ENCODE peak calls at places on chromosomes 3 and 15, in six cellular contexts. I is stimulated activated CD4-positive, alpha-beta T cell treated with anti-CD3 and anti-CD28 coated beads, Interleukin-12 subunit alpha, Interleukin-12 subunit beta, amount 100 ng/mL, for 4 hours; J is NCI-H1092; F is GM23338; H is RWPE2; V is right cardiac atrium. L is an unnamed sample.
A peak's percentile ranks its signal among the peaks of the same experiment; 100 is the strongest.

GRCh38 chr3:67706934-67707333 is 52.5 kb upstream of the SUCLG2 start:
- DNase-seq in H (no peak), I (no peak), J (no peak), F (no peak), V (no peak), L (no peak)

GRCh38 chr15:52284164-52284563 is 11.4 kb downstream of the MYO5C start:
- DNase-seq in H (no peak), V (no peak), J (no peak), F (no peak), I (no peak), L (no peak)

GRCh38 chr3:134317106-134317947 is 56.9 kb downstream of the AMOTL2 start:
- DNase-seq in H (no peak), V (no peak), I (no peak), J (no peak), F (no peak), L (no peak)

GRCh38 chr15:101176625-101177024 is 75.2 kb downstream of the CHSY1 start:
- DNase-seq in H (peak; percentile 52), F (no peak), I (no peak), V (no peak), J (no peak), L (no peak)

GRCh38 chr3:36741285-36741684 is 23.1 kb downstream of the DCLK3 start:
- DNase-seq in H (no peak), I (no peak), V (no peak), J (no peak), F (peak; percentile 48), L (no peak)

GRCh38 chr3:194086251-194087075 is 49.5 kb upstream of the HES1 start:
- DNase-seq in J (no peak), I (no peak), F (peak; percentile 70), V (no peak), H (no peak), L (no peak)

GRCh38 chr3:1172642-1173041 is 79.8 kb downstream of the CNTN6 start:
- DNase-seq in V (no peak), I (no peak), H (no peak), F (no peak), J (no peak), L (no peak)

GRCh38 chr3:125401402-125401801 is 26.3 kb upstream of the ZNF148 start:
- DNase-seq in V (no peak), J (no peak), I (no peak), F (no peak), H (no peak), L (no peak)

GRCh38 chr15:25242957-25243799 is 195.6 kb downstream of the UBE3A start:
- DNase-seq in I (no peak), J (no peak), V (peak; percentile 28), F (no peak), H (peak; percentile 53), L (no peak)

GRCh38 chr3:143775401-143775970 is 72.8 kb downstream of the SLC9A9 start:
- DNase-seq in H (no peak), J (peak; percentile 2), I (no peak), V (no peak), F (peak; percentile 62), L (no peak)

GRCh38 chr3:105495021-105495420 is 128.3 kb downstream of the ALCAM start:
- DNase-seq in V (no peak), H (no peak), F (no peak), J (no peak), I (no peak), L (no peak)

GRCh38 chr15:71581406-71581930 is 228.9 kb upstream of the NR2E3 start:
- DNase-seq in J (no peak), I (no peak), H (no peak), F (no peak), V (no peak), L (no peak)

GRCh38 chr15:33716025-33716424 is 252.3 kb upstream of the CHRM5 start:
- DNase-seq in F (no peak), H (no peak), I (no peak), V (no peak), J (no peak), L (no peak)

GRCh38 chr3:136928240-136928639 is 29.5 kb upstream of the IL20RB start:
- DNase-seq in I (no peak), F (no peak), J (no peak), V (no peak), H (no peak), L (no peak)

GRCh38 chr3:156304406-156304805 is 184.0 kb downstream of the KCNAB1 start:
- DNase-seq in I (no peak), F (no peak), V (no peak), J (no peak), H (no peak), L (no peak)

GRCh38 chr3:154893813-154894212 is 186.3 kb upstream of the MME start:
- DNase-seq in I (no peak), V (no peak), H (no peak), J (no peak), F (no peak), L (no peak)

GRCh38 chr3:107660316-107660976 is 137.7 kb downstream of the BBX start:
- DNase-seq in I (no peak), F (no peak), J (no peak), V (no peak), H (no peak), L (no peak)

GRCh38 chr3:13844911-13845310 is 35.0 kb downstream of the WNT7A start:
- DNase-seq in I (no peak), J (no peak), F (no peak), H (no peak), V (no peak), L (no peak)

GRCh38 chr3:127455541-127456450 is 134.7 kb downstream of the TPRA1 start:
- DNase-seq in J (peak; percentile 80), F (peak; percentile 90), H (peak; percentile 63), V (peak; percentile 89), I (peak; percentile 43), L (peak; percentile 67)

GRCh38 chr15:63896336-63897115 is 62.8 kb upstream of the HERC1 start:
- DNase-seq in F (no peak), J (no peak), I (no peak), V (no peak), H (no peak), L (peak; percentile 58)

GRCh38 chr3:63951492-63951891 is 39.3 kb upstream of the SCAANT1 start:
- DNase-seq in J (no peak), V (no peak), H (no peak), F (no peak), I (no peak), L (no peak)

GRCh38 chr3:122864498-122864897 is 69.6 kb downstream of the SLC49A4 start:
- DNase-seq in I (no peak), V (no peak), F (no peak), H (no peak), J (no peak), L (no peak)

GRCh38 chr3:37197810-37198371 is 23.5 kb upstream of the LRRFIP2 start:
- DNase-seq in I (no peak), J (no peak), F (no peak), V (no peak), H (no peak), L (no peak)

GRCh38 chr15:63601026-63601726 is 4.0 kb downstream of the FBXL22 start:
- DNase-seq in F (peak; percentile 51), H (no peak), I (peak; percentile 49), J (peak; percentile 51), V (peak; percentile 80), L (no peak)

L was measured in stimulated activated naive B cell treated with anti-CD40 and anti-IgM and Interleukin-4, amounts not matched to agents 10 μg/mL and 1 μg/mL and 100 μg/mL, for 72 hours.